ENCODE peak calls at places on chromosomes 7 and 10, in four cellular contexts. One of them, this sample, is unnamed.

GRCh38 chr7:116706668-116707126 is 34.7 kb downstream of the MET start:
- DNase-seq in HepG2: no peak
- DNase-seq in K562: no peak
- DNase-seq in GM12878: no peak
- DNase-seq in this sample: peak

GRCh38 chr10:51063166-51063565 is 11.1 kb upstream of the PRKG1 start:
- DNase-seq in GM12878: no peak
- DNase-seq in K562: no peak
- DNase-seq in HepG2: no peak
- DNase-seq in this sample: no peak

GRCh38 chr7:159159731-159160130 is 15.1 kb upstream of the VIPR2 start:
- DNase-seq in GM12878: no peak
- DNase-seq in HepG2: no peak
- DNase-seq in K562: no peak
- DNase-seq in this sample: no peak

GRCh38 chr7:4196121-4196819 is 485.8 kb upstream of the FOXK1 start:
- DNase-seq in K562: no peak
- DNase-seq in GM12878: no peak
- DNase-seq in HepG2: no peak
- DNase-seq in this sample: no peak

GRCh38 chr7:129952164-129952652 is 552 bp downstream of the UBE2H start:
- DNase-seq in GM12878: no peak
- DNase-seq in K562: no peak
- DNase-seq in HepG2: no peak
- DNase-seq in this sample: peak

GRCh38 chr10:80153460-80153859 is 20.9 kb downstream of the PLAC9 start:
- DNase-seq in K562: no peak
- DNase-seq in GM12878: no peak
- DNase-seq in HepG2: no peak
- DNase-seq in this sample: no peak

GRCh38 chr7:40095226-40095625 is 39.2 kb downstream of the MPLKIP start:
- DNase-seq in GM12878: no peak
- DNase-seq in HepG2: peak
- DNase-seq in K562: no peak
- DNase-seq in this sample: no peak

GRCh38 chr10:129031233-129032150 is 435.5 kb upstream of the MGMT start:
- DNase-seq in GM12878: no peak
- DNase-seq in HepG2: peak
- DNase-seq in K562: peak
- DNase-seq in this sample: peak

GRCh38 chr10:6124666-6125065 is 35.8 kb downstream of the RBM17 start:
- DNase-seq in GM12878: no peak
- DNase-seq in K562: no peak
- DNase-seq in HepG2: no peak
- DNase-seq in this sample: no peak
- TF ChIP-seq POLR2AphosphoS2 in GM12878: no peak
- TF ChIP-seq POLR2AphosphoS2 in K562: no peak
- TF ChIP-seq POLR2AphosphoS2 in HepG2: no peak
- TF ChIP-seq POLR2AphosphoS2 in this sample: no peak

GRCh38 chr7:98289333-98289875 is 7.9 kb downstream of the BRI3 start:
- DNase-seq in HepG2: no peak
- DNase-seq in K562: peak
- DNase-seq in GM12878: no peak
- DNase-seq in this sample: no peak

GRCh38 chr7:98294326-98294725 is 12.8 kb downstream of the BRI3 start:
- DNase-seq in K562: no peak
- DNase-seq in GM12878: no peak
- DNase-seq in HepG2: no peak
- DNase-seq in this sample: no peak

GRCh38 chr7:98293265-98293664 is 11.8 kb downstream of the BRI3 start:
- DNase-seq in GM12878: no peak
- DNase-seq in K562: no peak
- DNase-seq in HepG2: no peak
- DNase-seq in this sample: no peak

GRCh38 chr7:98293746-98294145 is 12.3 kb downstream of the BRI3 start:
- DNase-seq in K562: no peak
- DNase-seq in GM12878: no peak
- DNase-seq in HepG2: no peak
- DNase-seq in this sample: no peak

DNA sequence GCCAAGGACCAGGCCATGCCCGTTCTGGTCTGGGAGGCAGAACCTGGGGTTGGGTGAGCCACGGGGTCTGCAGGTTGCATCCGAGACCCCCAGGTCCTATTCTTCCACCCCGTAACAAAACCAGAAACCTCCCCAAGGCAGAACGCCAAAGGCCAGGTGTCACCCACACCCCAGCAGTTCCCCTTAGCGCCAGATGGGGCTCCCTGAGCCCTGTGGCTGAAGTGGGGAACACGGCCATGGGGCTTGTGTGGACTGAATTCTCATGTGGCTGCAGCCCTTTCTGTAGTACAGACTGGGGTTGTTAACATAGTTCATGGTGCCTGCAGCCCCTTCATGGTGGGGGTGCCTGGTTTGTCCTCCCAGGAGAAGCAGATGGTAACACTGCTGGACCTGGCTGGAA is 10.2 kb downstream of the BRI3 start:
- DNase-seq in HepG2: no peak
- DNase-seq in GM12878: no peak
- DNase-seq in K562: peak
- DNase-seq in this sample: no peak
- TF ChIP-seq JUNB in HepG2: no peak
- TF ChIP-seq JUNB in GM12878: no peak
- TF ChIP-seq JUNB in K562: no peak
- TF ChIP-seq JUNB in this sample: no peak

GRCh38 chr7:98802088-98802780 is 67.6 kb downstream of the TMEM130 start:
- DNase-seq in HepG2: peak
- DNase-seq in K562: peak
- DNase-seq in GM12878: peak
- DNase-seq in this sample: peak
- TF ChIP-seq POLR2AphosphoS2 in HepG2: no peak
- TF ChIP-seq POLR2AphosphoS2 in K562: no peak
- TF ChIP-seq POLR2AphosphoS2 in GM12878: no peak
- TF ChIP-seq POLR2AphosphoS2 in this sample: no peak

GRCh38 chr7:74707216-74707615 is 49.7 kb downstream of the GTF2I start:
- DNase-seq in GM12878: no peak
- DNase-seq in HepG2: no peak
- DNase-seq in K562: no peak
- DNase-seq in this sample: no peak

GRCh38 chr7:74708569-74709275 is 51.2 kb downstream of the GTF2I start:
- DNase-seq in HepG2: no peak
- DNase-seq in K562: no peak
- DNase-seq in GM12878: no peak
- DNase-seq in this sample: no peak

GRCh38 chr7:74713567-74713966 is 56.0 kb downstream of the GTF2I start:
- DNase-seq in K562: no peak
- DNase-seq in HepG2: no peak
- DNase-seq in GM12878: no peak
- DNase-seq in this sample: no peak

GRCh38 chr7:74709880-74710671 is 52.6 kb downstream of the GTF2I start:
- DNase-seq in GM12878: no peak
- DNase-seq in HepG2: no peak
- DNase-seq in K562: no peak
- DNase-seq in this sample: peak
- TF ChIP-seq JUNB in GM12878: no peak
- TF ChIP-seq JUNB in HepG2: no peak
- TF ChIP-seq JUNB in K562: no peak
- TF ChIP-seq JUNB in this sample: no peak

GRCh38 chr7:28410628-28411578 is 1.4 kb upstream of the CREB5 start:
- DNase-seq in HepG2: no peak
- DNase-seq in GM12878: no peak
- DNase-seq in K562: peak
- DNase-seq in this sample: no peak
- TF ChIP-seq POLR2AphosphoS2 in HepG2: no peak
- TF ChIP-seq POLR2AphosphoS2 in GM12878: no peak
- TF ChIP-seq POLR2AphosphoS2 in K562: no peak
- TF ChIP-seq POLR2AphosphoS2 in this sample: no peak

DNA sequence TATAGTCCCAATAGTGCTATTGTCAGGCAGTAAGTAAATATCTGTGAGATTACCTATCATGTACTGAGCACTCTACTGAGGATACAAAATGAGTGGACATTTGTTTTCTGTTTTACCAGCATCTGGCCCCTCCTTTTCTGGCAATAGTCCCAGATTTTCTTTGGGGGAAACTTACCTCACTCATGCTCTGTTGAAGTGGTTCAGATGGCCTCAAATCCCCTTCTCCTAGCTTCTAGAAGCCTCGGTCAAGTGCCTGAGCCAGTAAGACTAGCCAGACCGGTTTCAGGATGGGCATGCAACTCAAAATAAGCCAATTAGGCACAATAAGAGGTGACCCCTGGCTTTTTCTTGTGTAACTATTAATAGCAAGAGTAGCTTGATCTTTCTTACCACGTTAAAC is 19.7 kb downstream of the TRDMT1 start:
- DNase-seq in GM12878: no peak
- DNase-seq in HepG2: no peak
- DNase-seq in K562: no peak
- DNase-seq in this sample: no peak
- TF ChIP-seq JUNB in GM12878: no peak
- TF ChIP-seq JUNB in HepG2: no peak
- TF ChIP-seq JUNB in K562: no peak
- TF ChIP-seq JUNB in this sample: no peak

DNA sequence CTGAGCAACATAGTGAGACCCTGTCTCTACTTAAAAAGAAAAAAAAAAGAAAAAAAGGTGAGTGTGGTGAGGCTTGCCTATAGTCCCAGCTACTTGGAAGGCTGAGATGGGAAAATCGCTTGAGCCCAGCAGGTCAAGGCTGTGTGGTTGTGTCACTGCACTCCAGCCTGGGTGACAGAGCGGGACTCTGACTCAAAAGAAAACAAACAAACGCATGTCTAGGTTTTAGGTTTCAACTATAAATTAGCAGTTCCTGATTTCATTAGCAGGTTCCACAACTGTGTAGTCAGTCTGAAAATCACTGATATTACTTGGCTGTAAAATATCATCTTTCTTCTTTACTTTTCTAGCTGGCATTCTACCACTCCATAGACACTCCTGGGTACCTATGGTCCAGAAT is 155.7 kb upstream of the HGF start:
- DNase-seq in K562: no peak
- DNase-seq in GM12878: peak
- DNase-seq in HepG2: no peak
- DNase-seq in this sample: no peak
- TF ChIP-seq POLR2AphosphoS2 in K562: no peak
- TF ChIP-seq POLR2AphosphoS2 in GM12878: no peak
- TF ChIP-seq POLR2AphosphoS2 in HepG2: no peak
- TF ChIP-seq POLR2AphosphoS2 in this sample: no peak

This sample was measured in A549.